ENCODE peak calls at places on chromosomes 11 and 22, in four cellular contexts. Z, W, G and J are unnamed samples.

GRCh38 chr22:30078320-30079311 is 1.6 kb upstream of the HORMAD2 start:
- DNase-seq in Z (no peak), W (no peak), G (no peak), J (no peak)

GRCh38 chr11:44030276-44030932 is 17.4 kb upstream of the ACCSL start:
- DNase-seq in Z (no peak), W (no peak), G (no peak), J (no peak)

GRCh38 chr11:69088676-69089146 is 40.0 kb downstream of the TPCN2 start:
- DNase-seq in Z (peak), W (peak), G (peak), J (peak)

GRCh38 chr11:31786996-31787685 is 24.0 kb downstream of the PAX6 start:
- DNase-seq in Z (no peak), W (no peak), G (no peak), J (no peak)

GRCh38 chr22:34847072-34847471 is 218.9 kb upstream of the ISX start:
- DNase-seq in Z (no peak), W (no peak), G (no peak), J (no peak)

GRCh38 chr22:21775061-21775460 is 39.5 kb upstream of the YPEL1 start:
- DNase-seq in Z (no peak), W (peak), G (no peak), J (no peak)

GRCh38 chr11:10674440-10674855 is 19.1 kb downstream of the IRAG1 start:
- DNase-seq in Z (no peak), W (no peak), G (no peak), J (no peak)

GRCh38 chr11:58958500-58958899 is 19.2 kb downstream of the GLYATL1 start:
- DNase-seq in Z (no peak), W (no peak), G (peak), J (no peak)

GRCh38 chr22:41831828-41832552 is 915 bp upstream of the SREBF2 start:
- DNase-seq in Z (no peak), W (no peak), G (no peak), J (no peak)

GRCh38 chr11:22711212-22711770 is 44.9 kb downstream of the GAS2 start:
- DNase-seq in Z (peak), W (no peak), G (no peak), J (no peak)

GRCh38 chr22:30390974-30391691 is 3.9 kb upstream of the RNF215 start:
- DNase-seq in Z (peak), W (peak), G (peak), J (no peak)

GRCh38 chr11:65109231-65110198 is 2.2 kb upstream of the TM7SF2 start:
- DNase-seq in Z (no peak), W (peak), G (no peak), J (no peak)

GRCh38 chr11:45259607-45260006 is 26.5 kb downstream of the SYT13 start:
- DNase-seq in Z (no peak), W (no peak), G (no peak), J (no peak)

GRCh38 chr11:110098645-110099044 is 5.5 kb downstream of the ZC3H12C start:
- DNase-seq in Z (no peak), W (no peak), G (no peak), J (no peak)

GRCh38 chr22:44363980-44364749 is 51.4 kb upstream of the SHISAL1 start:
- DNase-seq in Z (no peak), W (no peak), G (no peak), J (no peak)

GRCh38 chr11:2287102-2287501 is 14.6 kb downstream of the C11orf21 start:
- DNase-seq in Z (peak), W (peak), G (no peak), J (no peak)

GRCh38 chr11:128365044-128365443 is 222.3 kb downstream of the ETS1 start:
- DNase-seq in Z (no peak), W (no peak), G (no peak), J (no peak)

GRCh38 chr22:39519681-39520053 is 695 bp upstream of the ATF4 start:
- DNase-seq in Z (no peak), W (no peak), G (no peak), J (no peak)

GRCh38 chr22:44192098-44192810 is 11.5 kb downstream of the PARVG start:
- DNase-seq in Z (no peak), W (peak), G (peak), J (no peak)

GRCh38 chr11:127843483-127844396 is 743.6 kb downstream of the ETS1 start:
- DNase-seq in Z (peak), W (peak), G (no peak), J (peak)

GRCh38 chr11:44446996-44447771 is 118.3 kb upstream of the CD82 start:
- DNase-seq in Z (no peak), W (no peak), G (no peak), J (no peak)

GRCh38 chr11:65814131-65814959 is 19.4 kb upstream of the SNX32 start:
- DNase-seq in Z (no peak), W (no peak), G (no peak), J (no peak)

GRCh38 chr11:126355324-126355925 is at the start of gene ST3GAL4:
- DNase-seq in Z (peak), W (peak), G (peak), J (peak)